ENCODE peak calls at places on chromosomes 6 and 20, in seven cellular contexts. K is A549, Q is heart left ventricle, J is upper lobe of right lung, I is ovary, T is breast epithelium, R is cardiac muscle cell. O is an unnamed sample.

GRCh38 chr6:28134015-28134414 is 7.7 kb upstream of the ZKSCAN8 start:
- DNase-seq in I (no peak), J (no peak), Q (no peak), R (peak), K (peak), T (no peak), O (peak)

GRCh38 chr20:49397525-49397924 is 84.9 kb downstream of the KCNB1 start:
- DNase-seq in T (no peak), Q (no peak), J (no peak), R (no peak), K (peak), I (no peak), O (no peak)

GRCh38 chr6:152909241-152909640 is 73.6 kb downstream of the FBXO5 start:
- DNase-seq in K (no peak), J (no peak), Q (no peak), T (no peak), I (no peak), R (no peak), O (no peak)

GRCh38 chr6:49300911-49301310 is 162.1 kb downstream of the MMUT start:
- DNase-seq in I (no peak), K (no peak), R (no peak), T (no peak), Q (no peak), J (no peak), O (no peak)

GRCh38 chr6:139161817-139162284 is 27.0 kb downstream of the HECA start:
- DNase-seq in I (no peak), R (no peak), J (no peak), Q (no peak), K (no peak), T (no peak), O (no peak)

GRCh38 chr6:119479860-119480655 is 130.5 kb upstream of the MAN1A1 start:
- DNase-seq in R (no peak), Q (no peak), T (no peak), I (no peak), K (no peak), J (no peak), O (no peak)

GRCh38 chr20:12404941-12405340 is 487.2 kb downstream of the BTBD3 start:
- DNase-seq in Q (no peak), R (no peak), K (no peak), T (no peak), I (no peak), J (no peak), O (no peak)

GRCh38 chr20:45904583-45905504 is 7.1 kb downstream of the PLTP start:
- DNase-seq in R (no peak), I (no peak), T (no peak), J (no peak), K (no peak), Q (no peak), O (no peak)

GRCh38 chr6:126914172-126914571 is 204.3 kb upstream of the RSPO3 start:
- DNase-seq in R (no peak), I (no peak), T (no peak), Q (no peak), K (no peak), J (no peak), O (no peak)

GRCh38 chr6:90446164-90446563 is 140.7 kb downstream of the MAP3K7 start:
- DNase-seq in R (no peak), J (no peak), K (no peak), T (no peak), Q (no peak), I (no peak), O (no peak)

GRCh38 chr20:50717974-50718761 is 13.2 kb upstream of the PARD6B start:
- DNase-seq in J (no peak), T (no peak), I (no peak), R (no peak), K (no peak), Q (no peak), O (no peak)

GRCh38 chr6:91273729-91274128 is 686.9 kb upstream of the MAP3K7 start:
- DNase-seq in I (no peak), K (no peak), Q (peak), J (no peak), T (no peak), R (no peak), O (no peak)

GRCh38 chr20:17643531-17644188 is 38.4 kb downstream of the RRBP1 start:
- DNase-seq in I (no peak), K (no peak), R (no peak), Q (no peak), T (no peak), J (peak), O (no peak)
- H3K27ac ChIP-seq in I (no peak), K (no peak), R (peak), Q (peak), T (peak), J (no peak), O (no peak)

GRCh38 chr6:158865769-158866168 is 46.6 kb upstream of the EZR start:
- DNase-seq in T (no peak), I (no peak), K (no peak), Q (no peak), R (no peak), J (no peak), O (no peak)

GRCh38 chr6:158856261-158856660 is 37.1 kb upstream of the EZR start:
- DNase-seq in I (no peak), R (no peak), K (no peak), T (no peak), J (no peak), Q (no peak), O (no peak)

GRCh38 chr6:158863646-158864045 is 44.5 kb upstream of the EZR start:
- DNase-seq in J (no peak), K (no peak), Q (no peak), T (no peak), R (no peak), I (no peak), O (no peak)

GRCh38 chr6:158860279-158860865 is 41.2 kb upstream of the EZR start:
- DNase-seq in Q (no peak), K (no peak), R (no peak), I (no peak), T (no peak), J (no peak), O (no peak)

GRCh38 chr6:158861686-158862381 is 42.7 kb upstream of the EZR start:
- DNase-seq in T (no peak), R (no peak), J (no peak), K (no peak), Q (no peak), I (no peak), O (no peak)
- TF ChIP-seq CTCF in T (no peak), R (no peak), J (no peak), K (no peak), Q (no peak), I (no peak), O (no peak)

DNA sequence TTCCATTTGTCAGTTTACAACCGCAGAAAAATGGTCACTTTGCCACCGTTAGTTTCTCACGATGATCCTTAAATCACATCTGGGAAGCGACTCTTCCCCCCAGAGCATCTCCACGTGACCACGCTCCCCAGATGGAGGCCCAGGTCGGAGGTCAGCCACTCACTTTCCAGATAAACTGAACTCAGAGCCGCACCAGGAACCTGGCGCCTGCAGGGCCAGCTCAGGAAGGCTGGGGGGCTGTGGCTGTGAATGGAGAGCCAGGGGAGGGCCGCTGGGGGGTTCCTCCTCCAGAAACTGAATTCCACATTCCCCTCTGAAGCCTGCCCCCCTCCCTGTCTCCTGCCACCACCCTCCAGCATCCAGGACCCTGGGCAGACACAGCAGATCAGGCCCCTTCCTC is 55.2 kb downstream of the DLL1 start:
- DNase-seq in T (peak), K (no peak), Q (no peak), J (peak), R (no peak), I (no peak), O (no peak)
- H3K4me3 ChIP-seq in T (no peak), K (no peak), Q (no peak), J (no peak), R (no peak), I (no peak), O (no peak)

GRCh38 chr6:166523782-166524569 is 62.5 kb downstream of the RAMACL start:
- DNase-seq in J (no peak), R (no peak), K (no peak), I (no peak), T (no peak), Q (no peak), O (no peak)
- H3K27ac ChIP-seq in J (no peak), R (no peak), K (no peak), I (no peak), T (no peak), Q (no peak), O (no peak)

GRCh38 chr6:33049323-33049722 is 24.1 kb downstream of the HLA-DPA1 start:
- DNase-seq in J (no peak), Q (no peak), K (no peak), R (no peak), T (no peak), I (no peak), O (no peak)
- TF ChIP-seq CTCF in J (peak), Q (no peak), K (no peak), R (peak), T (no peak), I (no peak), O (no peak)

GRCh38 chr6:161076211-161076677 is 84.7 kb downstream of the MAP3K4 start:
- DNase-seq in J (no peak), R (peak), K (no peak), Q (no peak), T (no peak), I (no peak), O (no peak)

GRCh38 chr6:161073940-161074339 is 82.4 kb downstream of the MAP3K4 start:
- DNase-seq in Q (no peak), T (no peak), J (no peak), K (no peak), I (no peak), R (no peak), O (no peak)

GRCh38 chr6:161080263-161080970 is 88.8 kb downstream of the MAP3K4 start:
- DNase-seq in I (no peak), J (no peak), K (no peak), R (no peak), Q (no peak), T (no peak), O (no peak)

GRCh38 chr6:161079566-161080262 is 88.1 kb downstream of the MAP3K4 start:
- DNase-seq in J (no peak), R (no peak), K (no peak), I (no peak), T (no peak), Q (no peak), O (peak)

DNA sequence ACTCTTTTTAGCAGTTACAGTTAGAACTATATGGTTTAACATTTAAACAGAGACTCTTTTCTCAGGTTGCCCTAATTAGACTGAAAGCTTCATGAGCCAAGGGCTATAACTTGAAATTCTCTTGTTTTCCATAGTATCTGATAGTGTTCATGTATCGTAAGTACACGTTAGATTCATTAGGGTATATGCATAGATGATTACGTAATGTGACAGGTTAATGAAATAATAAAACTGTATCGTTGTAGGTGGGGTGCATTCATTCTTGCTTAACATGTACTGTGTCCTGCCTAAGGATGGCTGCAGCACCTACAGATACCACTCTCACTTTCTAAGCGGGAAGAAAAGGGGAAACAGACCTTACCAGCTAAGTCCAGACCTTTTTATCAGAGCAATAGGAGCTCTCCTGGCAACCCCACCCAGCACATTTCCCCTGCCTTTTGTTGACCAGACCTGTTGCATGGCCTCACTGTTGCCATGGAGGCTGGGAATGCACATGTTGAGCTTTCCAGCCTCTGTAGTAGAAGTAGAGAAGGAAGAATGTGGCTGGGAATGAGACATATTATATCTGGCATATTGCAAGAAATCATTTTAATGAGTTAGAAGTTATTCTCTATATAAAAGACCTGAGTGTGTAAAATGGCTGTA is 83.0 kb downstream of the MAP3K4 start:
- DNase-seq in Q (no peak), R (no peak), K (no peak), J (no peak), I (no peak), T (no peak), O (no peak)
- H3K4me3 ChIP-seq in Q (no peak), R (no peak), K (no peak), J (no peak), I (no peak), T (no peak), O (no peak)

GRCh38 chr20:47327711-47328110 is 28.8 kb downstream of the ZMYND8 start:
- DNase-seq in R (no peak), Q (no peak), I (no peak), K (no peak), J (peak), T (no peak), O (no peak)
- H3K27ac ChIP-seq in R (no peak), Q (no peak), I (no peak), K (peak), J (no peak), T (peak), O (peak)